ENCODE peak calls at places on chromosomes 3 and 15, in nine cellular contexts. Z is astrocyte, S is kidney epithelial cell, X is fibroblast of mammary gland, T is colonic mucosa, V is cardiac fibroblast, Q is heart left ventricle, N is stomach, G is nephron progenitor cell. U is an unnamed sample.

GRCh38 chr3:108181172-108181571 is 41.1 kb downstream of the IFT57 start:
- DNase-seq in Z (no peak), S (no peak), X (no peak), T (no peak), V (peak), Q (no peak), N (no peak), G (no peak), U (no peak)

GRCh38 chr3:193987186-193987585 is 148.8 kb upstream of the HES1 start:
- DNase-seq in Z (peak), S (no peak), X (no peak), T (no peak), V (no peak), Q (no peak), N (no peak), G (no peak), U (no peak)

GRCh38 chr3:58116161-58116955 is 94.4 kb downstream of the DNASE1L3 start:
- DNase-seq in Z (no peak), S (no peak), X (no peak), T (no peak), V (no peak), Q (no peak), N (no peak), G (no peak), U (no peak)

GRCh38 chr3:194486540-194487288 is at the start of gene ATP13A3:
- DNase-seq in Z (peak), S (no peak), X (peak), T (peak), V (peak), Q (peak), N (peak), G (peak), U (peak)

GRCh38 chr3:50512131-50512530 is 8.7 kb upstream of the CACNA2D2 start:
- DNase-seq in Z (no peak), S (no peak), X (no peak), T (no peak), V (no peak), Q (no peak), N (no peak), G (no peak), U (no peak)

GRCh38 chr3:66561374-66561773 is 60.6 kb upstream of the LRIG1 start:
- DNase-seq in Z (peak), S (no peak), X (peak), T (no peak), V (peak), Q (no peak), N (no peak), G (no peak), U (no peak)

GRCh38 chr3:42014949-42015533 is 53.1 kb upstream of the ULK4 start:
- DNase-seq in Z (no peak), S (no peak), X (peak), T (peak), V (peak), Q (peak), N (peak), G (peak), U (peak)

GRCh38 chr3:155549087-155549486 is 195.8 kb downstream of the PLCH1 start:
- DNase-seq in Z (no peak), S (no peak), X (no peak), T (no peak), V (no peak), Q (no peak), N (no peak), G (no peak), U (no peak)

GRCh38 chr3:65534825-65535224 is 503.9 kb downstream of the MAGI1 start:
- DNase-seq in Z (no peak), S (no peak), X (no peak), T (no peak), V (no peak), Q (no peak), N (no peak), G (no peak), U (no peak)

GRCh38 chr3:52024765-52025452 is 29.2 kb upstream of the RPL29 start:
- DNase-seq in Z (no peak), S (no peak), X (no peak), T (no peak), V (no peak), Q (no peak), N (no peak), G (no peak), U (no peak)

GRCh38 chr15:62928242-62928995 is 114.1 kb upstream of the TPM1 start:
- DNase-seq in Z (peak), S (peak), X (peak), T (no peak), V (peak), Q (peak), N (no peak), G (no peak), U (no peak)

DNA sequence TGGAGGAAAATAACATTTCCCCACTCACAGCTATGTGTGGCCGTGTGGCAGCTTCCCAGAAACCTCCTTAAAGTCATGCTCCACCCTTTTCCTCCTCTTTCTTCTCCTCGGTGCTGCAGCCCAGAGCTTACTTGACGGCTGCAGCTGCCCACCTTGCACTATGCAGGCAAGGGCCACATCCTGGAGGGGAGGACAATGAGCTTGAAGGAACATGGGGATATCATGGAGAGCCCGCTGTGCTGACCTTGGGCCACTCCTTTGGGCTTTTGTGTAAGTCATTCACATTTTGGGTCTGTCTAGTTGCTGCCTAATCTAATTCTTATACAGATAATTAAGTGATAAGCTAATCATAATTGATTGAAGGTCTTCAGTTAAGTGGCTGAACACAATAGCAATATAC is 28.0 kb downstream of the PRR20G start:
- DNase-seq in Z (no peak), S (no peak), X (no peak), T (no peak), V (no peak), Q (no peak), N (no peak), G (no peak), U (no peak)
- TF ChIP-seq CTCF in Z (no peak), S (no peak), X (no peak), T (no peak), V (no peak), Q (no peak), N (no peak), G (no peak), U (no peak)

GRCh38 chr3:169628567-169628966 is 34.9 kb downstream of the MECOM start:
- DNase-seq in Z (no peak), S (no peak), X (no peak), T (no peak), V (no peak), Q (no peak), N (no peak), G (no peak), U (no peak)
- TF ChIP-seq CTCF in Z (no peak), S (no peak), X (no peak), T (no peak), V (no peak), Q (no peak), N (no peak), G (no peak), U (no peak)

DNA sequence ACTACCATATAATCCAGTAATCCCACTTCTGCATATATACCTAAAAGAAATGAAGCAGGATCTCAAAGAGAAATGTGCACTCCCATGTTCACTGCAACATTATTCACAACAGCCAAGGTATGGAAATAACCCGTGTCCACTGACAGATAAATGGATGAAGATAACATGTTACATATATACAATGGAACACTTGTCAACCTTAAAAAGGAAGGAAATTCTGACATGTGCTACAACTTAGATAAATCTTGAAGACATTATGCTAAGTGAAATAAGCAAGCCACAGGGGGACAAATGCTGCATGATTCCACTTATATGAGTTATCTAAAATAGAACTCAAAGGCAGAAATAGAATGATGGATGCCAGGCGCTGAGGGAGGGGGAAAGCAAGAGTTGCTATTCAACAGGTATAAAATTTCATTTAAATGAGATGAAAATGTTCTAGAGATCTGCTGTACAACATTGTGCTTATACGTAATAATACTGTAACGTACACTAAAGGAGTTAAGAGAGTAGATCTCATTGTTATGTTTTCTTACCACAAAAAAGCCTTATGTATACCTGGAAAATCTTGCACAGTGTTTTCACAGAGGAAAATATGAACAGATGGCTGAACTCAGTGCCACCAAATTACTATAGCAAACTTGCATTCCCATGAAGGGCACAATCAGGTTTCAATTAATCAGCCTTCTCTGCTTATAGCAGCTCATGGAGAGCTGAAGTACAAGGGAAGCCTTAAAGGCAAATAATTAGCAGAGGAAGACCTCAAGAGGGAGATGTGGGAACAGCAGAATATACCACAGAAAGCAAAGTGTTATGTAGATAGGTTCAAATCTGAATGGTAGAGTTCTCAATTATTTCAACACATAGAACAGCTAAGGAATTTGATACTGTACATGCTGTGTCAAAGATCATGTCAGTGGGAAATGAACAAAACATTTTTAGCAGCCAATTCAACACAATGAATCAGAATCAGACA is 8.0 kb upstream of the VPS39 start:
- DNase-seq in Z (no peak), S (no peak), X (peak), T (no peak), V (peak), Q (no peak), N (no peak), G (no peak), U (no peak)
- TF ChIP-seq CTCF in Z (no peak), S (no peak), X (no peak), T (no peak), V (peak), Q (no peak), N (no peak), G (no peak), U (no peak)

DNA sequence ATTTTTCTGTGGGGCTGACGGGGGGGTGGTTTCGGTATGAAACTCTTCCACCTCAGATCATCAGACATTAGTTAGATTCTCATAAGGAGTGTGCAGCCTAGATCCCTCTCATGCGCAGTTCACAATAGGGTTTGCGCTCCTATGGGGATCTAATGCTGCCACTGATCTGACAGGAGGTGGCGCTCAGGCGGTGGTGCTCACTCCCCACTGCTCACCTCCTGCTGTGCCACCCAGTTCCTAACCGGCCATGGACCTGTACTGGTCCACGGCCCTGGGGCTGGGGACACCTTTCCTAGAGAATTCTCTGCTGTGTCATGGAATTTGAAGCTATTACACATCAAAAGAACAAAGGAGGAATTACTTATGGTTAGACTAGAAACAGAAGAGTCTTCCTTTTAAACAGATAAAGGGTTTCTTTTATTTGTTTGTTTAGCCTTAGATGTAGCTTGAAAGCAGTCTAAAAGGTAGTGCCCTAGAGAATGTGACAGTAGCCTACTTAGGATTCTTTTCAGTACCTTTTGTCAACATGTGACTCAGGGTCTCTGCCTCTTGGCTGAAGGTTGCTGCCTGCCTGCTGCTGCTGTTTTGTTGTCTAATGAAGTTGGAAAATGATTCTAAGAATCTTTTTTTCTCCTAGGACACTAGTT is 50.2 kb downstream of the PAK2 start:
- DNase-seq in Z (no peak), S (no peak), X (no peak), T (no peak), V (no peak), Q (no peak), N (no peak), G (no peak), U (no peak)
- TF ChIP-seq CTCF in Z (no peak), S (no peak), X (no peak), T (no peak), V (no peak), Q (no peak), N (no peak), G (no peak), U (no peak)

U was measured in glutamatergic neuron.